ENCODE peak calls at places on chromosomes 7 and 10, in six cellular contexts. Y, C, T, P, R and M are unnamed samples.

GRCh38 chr10:31739759-31740158 is 188.9 kb downstream of the ARHGAP12 start:
- DNase-seq in C (peak), T (no peak), R (no peak), Y (no peak), P (no peak), M (no peak)

GRCh38 chr10:72847681-72848080 is 45.9 kb upstream of the OIT3 start:
- DNase-seq in P (no peak), R (no peak), T (no peak), Y (no peak), C (peak), M (no peak)

GRCh38 chr7:931871-932650 is 22.4 kb downstream of the ADAP1 start:
- DNase-seq in T (no peak), P (no peak), C (no peak), Y (no peak), R (no peak), M (no peak)

GRCh38 chr7:129122086-129122750 is 22.3 kb upstream of the TSPAN33 start:
- DNase-seq in T (peak), C (no peak), Y (no peak), R (no peak), P (no peak), M (peak)

GRCh38 chr10:96212911-96213310 is 58.5 kb downstream of the BLNK start:
- DNase-seq in T (no peak), R (no peak), C (no peak), Y (no peak), P (no peak), M (no peak)

GRCh38 chr7:45160374-45160773 is 2.8 kb downstream of the RAMP3 start:
- DNase-seq in C (no peak), R (no peak), T (peak), P (no peak), Y (no peak), M (peak)

GRCh38 chr7:70571403-70571911 is 560.5 kb upstream of the GALNT17 start:
- DNase-seq in P (no peak), Y (peak), C (peak), R (no peak), T (no peak), M (no peak)

GRCh38 chr7:9718071-9718470 is 1255.6 kb upstream of the PHF14 start:
- DNase-seq in Y (no peak), P (no peak), T (no peak), C (no peak), R (no peak), M (no peak)

GRCh38 chr10:98446121-98446655 is 547 bp downstream of the HPS1 start:
- DNase-seq in T (peak), Y (no peak), P (no peak), R (no peak), C (no peak), M (peak)

GRCh38 chr7:80883188-80884025 is 35.4 kb downstream of the SEMA3C start:
- DNase-seq in C (peak), P (no peak), Y (peak), R (peak), T (no peak), M (no peak)

GRCh38 chr7:118153551-118154177 is 30.3 kb upstream of the LSM8 start:
- DNase-seq in P (no peak), T (peak), R (peak), C (peak), Y (no peak), M (peak)

GRCh38 chr7:141460781-141461715 is 90.2 kb upstream of the AGK start:
- DNase-seq in Y (no peak), T (no peak), P (no peak), C (no peak), R (no peak), M (no peak)

GRCh38 chr10:85044-85443 is 35.9 kb upstream of the TUBB8 start:
- DNase-seq in C (no peak), Y (no peak), R (no peak), T (no peak), P (no peak), M (no peak)

GRCh38 chr10:96658844-96659243 is 61.5 kb downstream of the PIK3AP1 start:
- DNase-seq in T (no peak), R (no peak), Y (no peak), C (no peak), P (no peak), M (no peak)

GRCh38 chr7:122762071-122762470 is 59.3 kb upstream of the RNF148 start:
- DNase-seq in R (no peak), Y (no peak), T (no peak), C (no peak), P (no peak), M (no peak)

GRCh38 chr7:482521-483083 is 37.0 kb downstream of the PDGFA start:
- DNase-seq in Y (no peak), P (no peak), T (no peak), C (no peak), R (no peak), M (no peak)

GRCh38 chr10:86960003-86960862 is 1.8 kb downstream of the SNCG start:
- DNase-seq in C (peak), P (no peak), R (no peak), T (peak), Y (no peak), M (peak)

GRCh38 chr7:20562461-20562860 is 53.0 kb upstream of the ABCB5 start:
- DNase-seq in R (no peak), T (no peak), C (no peak), Y (no peak), P (no peak), M (no peak)

GRCh38 chr10:91073301-91073780 is 147.1 kb upstream of the PCGF5 start:
- DNase-seq in T (no peak), P (no peak), C (no peak), R (no peak), Y (no peak), M (no peak)

GRCh38 chr10:88555190-88555894 is 27.8 kb downstream of the RNLS start:
- DNase-seq in T (no peak), R (no peak), P (no peak), C (no peak), Y (no peak), M (no peak)

GRCh38 chr7:28346256-28346655 is 66.1 kb upstream of the CREB5 start:
- DNase-seq in R (no peak), P (no peak), Y (no peak), T (no peak), C (no peak), M (no peak)

GRCh38 chr7:105682331-105683070 is 101.2 kb upstream of the EFCAB10 start:
- DNase-seq in P (no peak), Y (no peak), T (no peak), C (no peak), R (no peak), M (no peak)

GRCh38 chr10:72328829-72329204 is 25.9 kb downstream of the DNAJB12 start:
- DNase-seq in Y (no peak), R (no peak), P (no peak), C (no peak), T (peak), M (no peak)

GRCh38 chr7:14377646-14378266 is 388.3 kb upstream of the ETV1 start:
- DNase-seq in C (peak), P (no peak), T (no peak), Y (peak), R (no peak), M (no peak)

GRCh38 chr7:17530249-17530648 is 231.8 kb downstream of the AHR start:
- DNase-seq in C (peak), P (no peak), T (no peak), R (no peak), Y (no peak), M (no peak)

GRCh38 chr7:30730097-30730496 is 21.8 kb upstream of the INMT start:
- DNase-seq in R (no peak), T (no peak), P (no peak), C (no peak), Y (no peak), M (no peak)

GRCh38 chr10:130491011-130491697 is 355.0 kb downstream of the GLRX3 start:
- DNase-seq in P (no peak), C (no peak), Y (no peak), T (no peak), R (peak), M (no peak)

GRCh38 chr7:152335900-152336571 is 99.8 kb downstream of the KMT2C start:
- DNase-seq in R (no peak), C (no peak), T (peak), P (no peak), Y (no peak), M (peak)

GRCh38 chr7:50088463-50089129 is 4.5 kb downstream of the ZPBP start:
- DNase-seq in T (no peak), R (no peak), C (no peak), Y (no peak), P (no peak), M (no peak)

GRCh38 chr10:30056281-30056680 is 3.1 kb downstream of the JCAD start:
- DNase-seq in P (no peak), R (no peak), T (no peak), Y (no peak), C (no peak), M (no peak)

GRCh38 chr10:30058570-30059132 is 735 bp downstream of the JCAD start:
- DNase-seq in T (no peak), R (no peak), Y (no peak), P (no peak), C (no peak), M (no peak)

GRCh38 chr10:30058111-30058510 is 1.3 kb downstream of the JCAD start:
- DNase-seq in C (no peak), T (no peak), P (no peak), R (no peak), Y (no peak), M (no peak)

GRCh38 chr10:30056767-30057355 is 2.5 kb downstream of the JCAD start:
- DNase-seq in C (no peak), R (peak), P (no peak), Y (no peak), T (no peak), M (no peak)

GRCh38 chr10:30057421-30057841 is 2.0 kb downstream of the JCAD start:
- DNase-seq in T (no peak), Y (no peak), P (no peak), R (no peak), C (no peak), M (no peak)
- H3K4me3 ChIP-seq in T (no peak), Y (peak), P (peak), R (no peak), C (peak), M (no peak)

GRCh38 chr7:27211694-27212316 is 11.9 kb upstream of the HOXA13 start:
- DNase-seq in R (no peak), C (no peak), T (no peak), Y (no peak), P (no peak), M (no peak)

GRCh38 chr7:27208998-27209397 is 9.1 kb upstream of the HOXA13 start:
- DNase-seq in R (no peak), Y (no peak), T (no peak), C (no peak), P (no peak), M (no peak)

GRCh38 chr7:27211084-27211446 is 11.2 kb upstream of the HOXA13 start:
- DNase-seq in C (no peak), R (no peak), T (no peak), Y (no peak), P (no peak), M (no peak)

GRCh38 chr7:27209933-27210440 is 10.1 kb upstream of the HOXA13 start:
- DNase-seq in Y (no peak), T (no peak), P (no peak), R (no peak), C (no peak), M (no peak)

DNA sequence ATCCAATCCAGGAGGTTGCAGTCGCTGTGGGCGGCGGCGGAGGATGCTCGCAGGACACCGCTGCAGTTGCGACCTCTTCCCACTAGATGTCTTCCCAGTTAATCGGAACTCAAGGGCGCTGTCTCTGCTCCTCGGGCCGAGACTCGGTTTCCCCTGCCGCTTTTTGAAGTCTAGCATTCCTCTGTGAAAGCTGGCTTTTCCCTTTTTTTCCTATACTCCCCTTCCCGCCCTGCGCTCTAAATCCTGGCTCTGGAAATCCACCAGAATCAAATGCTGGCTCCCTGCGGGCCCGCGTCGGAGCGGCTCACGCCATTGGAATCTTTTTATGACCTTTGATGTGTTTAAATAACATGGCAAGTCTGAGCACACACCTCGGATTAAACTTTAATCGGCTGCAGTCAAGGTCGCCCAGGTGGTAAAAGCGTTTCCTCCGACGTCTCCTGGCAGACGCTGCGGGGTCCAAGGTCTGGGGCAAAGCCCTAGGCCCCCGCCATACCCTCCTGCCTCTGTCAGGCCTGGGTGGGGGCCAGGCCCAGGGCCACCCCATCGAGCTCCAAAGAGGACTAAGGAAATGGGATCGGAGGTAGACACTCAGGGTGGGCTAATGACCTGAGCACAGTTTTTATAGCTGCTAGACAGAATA is 10.7 kb upstream of the HOXA13 start:
- DNase-seq in R (no peak), T (peak), C (peak), Y (no peak), P (no peak), M (no peak)
- H3K4me3 ChIP-seq in R (no peak), T (no peak), C (peak), Y (peak), P (peak), M (no peak)

GRCh38 chr10:14554091-14554842 is 220.4 kb downstream of the FAM107B start:
- DNase-seq in R (no peak), Y (no peak), P (no peak), C (no peak), T (no peak), M (no peak)
- H3K4me3 ChIP-seq in R (no peak), Y (no peak), P (no peak), C (no peak), T (no peak), M (peak)

GRCh38 chr10:55224007-55224781 is 423.2 kb upstream of the PCDH15 start:
- DNase-seq in R (no peak), C (no peak), Y (no peak), T (peak), P (no peak), M (peak)
- H3K4me3 ChIP-seq in R (no peak), C (no peak), Y (no peak), T (no peak), P (no peak), M (no peak)

GRCh38 chr7:74010407-74010806 is 17.6 kb upstream of the ELN start:
- DNase-seq in Y (no peak), R (no peak), T (no peak), P (no peak), C (peak), M (no peak)
- H3K4me3 ChIP-seq in Y (no peak), R (no peak), T (no peak), P (no peak), C (no peak), M (no peak)

GRCh38 chr7:5690931-5691461 is 90.5 kb downstream of the RNF216 start:
- DNase-seq in C (peak), P (no peak), R (no peak), T (peak), Y (no peak), M (no peak)

GRCh38 chr7:5689716-5690115 is 91.7 kb downstream of the RNF216 start:
- DNase-seq in Y (no peak), T (no peak), P (no peak), C (peak), R (no peak), M (no peak)

GRCh38 chr7:5687936-5688673 is 93.4 kb downstream of the RNF216 start:
- DNase-seq in T (no peak), C (no peak), P (no peak), R (no peak), Y (no peak), M (no peak)

GRCh38 chr7:5691536-5692090 is 89.8 kb downstream of the RNF216 start:
- DNase-seq in T (no peak), P (no peak), C (peak), Y (no peak), R (no peak), M (no peak)

DNA sequence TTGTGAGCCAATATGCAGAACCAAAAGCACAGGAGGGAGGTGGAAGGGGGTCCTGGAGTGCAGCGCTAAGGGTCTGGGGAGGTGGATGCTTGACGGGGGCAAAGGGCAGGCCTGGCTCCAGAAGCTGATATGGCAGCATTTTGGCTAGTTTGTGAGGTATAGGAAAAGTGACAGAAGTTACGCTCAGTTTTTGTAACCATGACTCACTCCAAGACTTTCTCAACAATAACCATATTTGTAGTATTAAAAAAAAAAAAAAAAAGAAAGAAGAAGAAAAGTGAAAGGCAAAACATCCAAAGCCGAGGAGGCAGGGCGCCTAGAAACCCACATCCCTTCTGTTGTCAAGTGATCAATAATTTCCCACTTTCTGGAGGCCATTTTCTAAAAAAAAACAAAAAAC is 92.3 kb downstream of the RNF216 start:
- DNase-seq in T (peak), R (no peak), P (no peak), Y (no peak), C (peak), M (no peak)
- H3K4me3 ChIP-seq in T (no peak), R (no peak), P (no peak), Y (no peak), C (no peak), M (no peak)